ENCODE peak calls at places on chromosomes 11 and 22, in seven cellular contexts. Z is substantia nigra, T is spleen, X is smooth muscle cell of the brain vasculature, B is amygdala, N is endothelial cell, C is RWPE1. W is an unnamed sample.
A peak's percentile ranks its signal among the peaks of the same experiment; 100 is the strongest.

GRCh38 chr22:25232301-25232700 is 12.9 kb downstream of the CRYBB2 start:
- DNase-seq in Z (no peak), T (no peak), X (no peak), B (no peak), N (no peak), C (peak; percentile 8), W (no peak)

GRCh38 chr11:91248199-91248807 is 976.3 kb upstream of the FAT3 start:
- DNase-seq in Z (no peak), T (no peak), X (no peak), B (no peak), N (peak; percentile 35), C (peak; percentile 12), W (peak; percentile 33)

GRCh38 chr22:48835364-48835763 is 992.3 kb downstream of the BRD1 start:
- DNase-seq in Z (no peak), T (peak; percentile 36), X (no peak), B (no peak), N (no peak), C (no peak), W (no peak)

GRCh38 chr11:133249065-133249464 is 283.2 kb downstream of the OPCML start:
- DNase-seq in Z (no peak), T (no peak), X (no peak), B (no peak), N (no peak), C (no peak), W (no peak)

GRCh38 chr22:18031670-18032454 is 7.5 kb upstream of the MICAL3 start:
- DNase-seq in Z (no peak), T (peak; percentile 38), X (peak; percentile 83), B (peak; percentile 32), N (no peak), C (peak; percentile 82), W (peak; percentile 66)

GRCh38 chr11:65703846-65704245 is 8.2 kb upstream of the KAT5 start:
- DNase-seq in Z (no peak), T (no peak), X (no peak), B (no peak), N (no peak), C (no peak), W (no peak)

GRCh38 chr11:76642341-76642740 is 28.2 kb downstream of the LRRC32 start:
- DNase-seq in Z (no peak), T (no peak), X (no peak), B (no peak), N (no peak), C (no peak), W (no peak)

GRCh38 chr22:34761111-34761510 is 304.8 kb upstream of the ISX start:
- DNase-seq in Z (no peak), T (no peak), X (no peak), B (no peak), N (no peak), C (peak; percentile 1), W (no peak)

GRCh38 chr11:32420937-32421532 is 14.3 kb downstream of the WT1 start:
- DNase-seq in Z (no peak), T (no peak), X (no peak), B (no peak), N (peak; percentile 22), C (no peak), W (no peak)

GRCh38 chr11:63537293-63538101 is 889 bp downstream of the PLAAT4 start:
- DNase-seq in Z (peak; percentile 41), T (no peak), X (peak; percentile 90), B (peak; percentile 77), N (no peak), C (no peak), W (peak; percentile 56)

GRCh38 chr11:112128483-112129121 is 35.3 kb downstream of the IL18 start:
- DNase-seq in Z (no peak), T (no peak), X (peak; percentile 33), B (peak; percentile 8), N (no peak), C (peak; percentile 72), W (peak; percentile 35)

GRCh38 chr22:33271390-33272161 is 213.4 kb upstream of the SYN3 start:
- DNase-seq in Z (no peak), T (no peak), X (no peak), B (peak; percentile 24), N (no peak), C (no peak), W (no peak)

GRCh38 chr11:5380740-5381342 is 2.8 kb upstream of the OR51M1 start:
- DNase-seq in Z (peak; percentile 7), T (no peak), X (peak; percentile 26), B (peak; percentile 32), N (peak; percentile 71), C (peak; percentile 49), W (no peak)

GRCh38 chr11:118295834-118296454 is 8.6 kb upstream of the CD3E start:
- DNase-seq in Z (no peak), T (no peak), X (no peak), B (no peak), N (no peak), C (peak; percentile 68), W (no peak)

GRCh38 chr11:101342307-101342706 is 212.7 kb upstream of the PGR start:
- DNase-seq in Z (no peak), T (no peak), X (no peak), B (no peak), N (no peak), C (no peak), W (no peak)

GRCh38 chr11:44911031-44911814 is 39.5 kb downstream of the TP53I11 start:
- DNase-seq in Z (peak; percentile 64), T (peak; percentile 86), X (peak; percentile 49), B (peak; percentile 85), N (peak; percentile 85), C (peak; percentile 69), W (peak; percentile 99)

GRCh38 chr11:70128435-70128906 is 50.4 kb downstream of the ANO1 start:
- DNase-seq in Z (no peak), T (no peak), X (peak; percentile 46), B (no peak), N (no peak), C (no peak), W (no peak)

GRCh38 chr22:26894362-26894761 is 237.0 kb downstream of the MIAT start:
- DNase-seq in Z (no peak), T (no peak), X (no peak), B (no peak), N (no peak), C (no peak), W (no peak)

GRCh38 chr11:113189909-113190667 is 124.3 kb upstream of the TTC12 start:
- DNase-seq in Z (no peak), T (no peak), X (no peak), B (no peak), N (no peak), C (peak; percentile 88), W (peak; percentile 45)

GRCh38 chr11:111063711-111064110 is 181.8 kb upstream of the POU2AF2 start:
- DNase-seq in Z (no peak), T (no peak), X (no peak), B (peak; percentile 35), N (no peak), C (peak; percentile 6), W (peak; percentile 61)

W was measured in NCI-H446.